ENCODE peak calls at places on chromosomes 2 and 18, in six cellular contexts. N is spleen; K is GM23248; B is CD4-positive, CD25-positive, alpha-beta regulatory T cell; Q is ascending aorta; V is aorta. Y is an unnamed sample.

GRCh38 chr2:237866119-237866621 is 6.7 kb downstream of the RAMP1 start:
- DNase-seq in N (peak; percentile 41), K (peak; percentile 72), B (no peak), Q (peak; percentile 66), V (no peak), Y (no peak)

GRCh38 chr2:108586631-108587030 is 52.4 kb downstream of the LIMS1 start:
- DNase-seq in N (no peak), K (peak; percentile 7), B (no peak), Q (no peak), V (no peak), Y (no peak)

GRCh38 chr2:48450256-48450655 is 79.7 kb upstream of the STON1 start:
- DNase-seq in N (no peak), K (no peak), B (no peak), Q (no peak), V (no peak), Y (no peak)

GRCh38 chr2:237669628-237670351 is 42.4 kb downstream of the LRRFIP1 start:
- DNase-seq in N (peak; percentile 76), K (peak; percentile 99), B (no peak), Q (peak; percentile 86), V (peak; percentile 81), Y (peak; percentile 73)

GRCh38 chr2:225244933-225245332 is 154.6 kb upstream of the NYAP2 start:
- DNase-seq in N (no peak), K (no peak), B (no peak), Q (no peak), V (no peak), Y (no peak)

GRCh38 chr2:176585291-176585690 is 316.0 kb downstream of the MTX2 start:
- DNase-seq in N (no peak), K (no peak), B (no peak), Q (no peak), V (no peak), Y (no peak)

GRCh38 chr2:152910970-152911369 is 192.6 kb downstream of the ARL6IP6 start:
- DNase-seq in N (no peak), K (no peak), B (no peak), Q (no peak), V (no peak), Y (no peak)

GRCh38 chr2:231344851-231345250 is 50.7 kb upstream of the B3GNT7 start:
- DNase-seq in N (no peak), K (no peak), B (no peak), Q (peak; percentile 30), V (no peak), Y (no peak)

GRCh38 chr2:71876542-71877451 is 270.9 kb downstream of the CYP26B1 start:
- DNase-seq in N (no peak), K (peak; percentile 48), B (no peak), Q (no peak), V (no peak), Y (no peak)

GRCh38 chr2:137893145-137893544 is 71.1 kb upstream of the HNMT start:
- DNase-seq in N (no peak), K (no peak), B (no peak), Q (no peak), V (no peak), Y (no peak)

GRCh38 chr2:120783371-120783791 is 47.7 kb downstream of the GLI2 start:
- DNase-seq in N (no peak), K (peak; percentile 43), B (no peak), Q (no peak), V (no peak), Y (no peak)

GRCh38 chr2:176656055-176656775 is 387.0 kb downstream of the MTX2 start:
- DNase-seq in N (no peak), K (no peak), B (no peak), Q (no peak), V (no peak), Y (no peak)

GRCh38 chr2:237122214-237122666 is 36.6 kb downstream of the COPS8 start:
- DNase-seq in N (no peak), K (peak; percentile 92), B (peak; percentile 3), Q (peak; percentile 76), V (peak; percentile 90), Y (peak; percentile 79)

GRCh38 chr18:79919089-79919488 is 32.4 kb downstream of the SLC66A2 start:
- DNase-seq in N (peak; percentile 64), K (no peak), B (no peak), Q (peak; percentile 55), V (peak; percentile 50), Y (peak; percentile 27)

GRCh38 chr2:179332903-179333302 is 68.3 kb upstream of the SESTD1 start:
- DNase-seq in N (no peak), K (peak; percentile 69), B (no peak), Q (no peak), V (no peak), Y (no peak)

GRCh38 chr18:8730080-8730827 is 24.9 kb downstream of the MTCL1 start:
- DNase-seq in N (no peak), K (no peak), B (no peak), Q (no peak), V (peak; percentile 78), Y (peak; percentile 64)

GRCh38 chr2:45808294-45808693 is 156.8 kb downstream of the PRKCE start:
- DNase-seq in N (no peak), K (no peak), B (no peak), Q (no peak), V (no peak), Y (no peak)

GRCh38 chr2:105600949-105601708 is 143.6 kb upstream of the NCK2 start:
- DNase-seq in N (no peak), K (no peak), B (no peak), Q (no peak), V (no peak), Y (no peak)

GRCh38 chr2:55088400-55088799 is 38.1 kb upstream of the RTN4 start:
- DNase-seq in N (no peak), K (no peak), B (no peak), Q (no peak), V (no peak), Y (no peak)

GRCh38 chr2:202112041-202112440 is 39.0 kb downstream of the KIAA2012 start:
- DNase-seq in N (no peak), K (no peak), B (no peak), Q (peak; percentile 2), V (no peak), Y (no peak)

GRCh38 chr18:49139726-49140125 is 189.0 kb upstream of the SMAD7 start:
- DNase-seq in N (no peak), K (no peak), B (no peak), Q (no peak), V (no peak), Y (no peak)

GRCh38 chr2:221629478-221629877 is 57.4 kb upstream of the EPHA4 start:
- DNase-seq in N (no peak), K (peak; percentile 91), B (no peak), Q (no peak), V (no peak), Y (no peak)

GRCh38 chr2:42830922-42831574 is 38.7 kb upstream of the HAAO start:
- DNase-seq in N (no peak), K (no peak), B (no peak), Q (peak; percentile 53), V (no peak), Y (no peak)

GRCh38 chr2:204842731-204843490 is 297.6 kb downstream of the PARD3B start:
- DNase-seq in N (no peak), K (peak; percentile 97), B (no peak), Q (peak; percentile 72), V (peak; percentile 79), Y (no peak)

GRCh38 chr2:129733579-129733978 is 245.9 kb upstream of the RAB6C start:
- DNase-seq in N (no peak), K (no peak), B (no peak), Q (peak; percentile 35), V (no peak), Y (no peak)

GRCh38 chr2:121561617-121562268 is 31.1 kb downstream of the RNU4ATAC start:
- DNase-seq in N (no peak), K (peak; percentile 72), B (no peak), Q (no peak), V (no peak), Y (no peak)

DNA sequence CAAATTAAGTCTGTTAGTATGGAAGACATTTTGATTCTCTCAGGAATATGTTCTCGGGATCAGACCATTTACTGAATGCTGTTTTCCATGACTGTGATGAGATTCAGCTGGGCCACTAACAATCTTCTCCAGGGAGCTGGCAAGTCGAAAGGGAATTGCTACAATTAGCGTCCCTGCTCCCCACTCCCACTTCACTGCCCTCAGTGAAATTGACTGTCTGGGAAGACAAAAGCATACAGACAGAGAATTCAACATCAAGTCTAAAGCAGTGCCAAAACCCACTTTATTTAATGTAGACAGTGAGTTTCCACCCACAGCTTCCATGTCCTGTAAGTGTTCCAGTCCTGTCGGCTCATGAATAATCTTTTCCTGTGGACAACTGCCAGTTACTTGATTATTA is 34.0 kb upstream of the COL3A1 start:
- DNase-seq in N (no peak), K (peak; percentile 53), B (no peak), Q (no peak), V (no peak), Y (no peak)
- H3K4me1 ChIP-seq in N (no peaks in the 10 kb centered on the region), K (peaks cover 27% of the 10 kb centered on the region), B (no peaks in the 10 kb centered on the region), Q (no peaks in the 10 kb centered on the region), V (no peaks in the 10 kb centered on the region), Y (no peaks in the 10 kb centered on the region)

DNA sequence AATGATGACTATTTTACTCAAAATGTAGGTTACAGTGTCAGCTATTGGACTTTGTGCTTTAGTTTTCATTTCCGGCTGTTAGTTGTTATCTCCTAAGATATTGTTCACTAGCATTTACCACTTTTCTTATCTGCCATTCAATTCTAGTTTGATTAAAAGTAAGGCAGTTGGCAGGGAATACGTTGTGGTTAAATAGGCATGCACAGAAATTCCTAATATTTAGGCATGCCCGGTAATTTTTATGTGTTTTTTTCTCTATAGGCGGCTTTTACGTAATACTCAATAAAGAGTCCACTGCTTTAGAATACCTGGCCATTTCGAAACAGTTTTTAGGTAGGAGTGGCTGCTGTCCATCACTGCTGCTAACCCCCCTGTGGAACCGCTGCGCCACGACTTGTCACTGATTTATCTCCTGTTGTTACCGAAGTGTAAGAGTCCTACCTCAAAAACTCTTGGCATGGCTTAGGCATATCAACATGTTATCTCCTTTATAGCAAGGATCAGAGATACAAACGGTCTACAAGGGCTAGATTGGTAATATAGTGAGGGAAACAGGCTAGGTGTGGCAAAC is 39.5 kb downstream of the BABAM2 start:
- DNase-seq in N (no peak), K (no peak), B (no peak), Q (no peak), V (no peak), Y (no peak)
- H3K4me1 ChIP-seq in N (no peaks in the 10 kb centered on the region), K (peaks cover 11% of the 10 kb centered on the region), B (no peaks in the 10 kb centered on the region), Q (no peaks in the 10 kb centered on the region), V (no peaks in the 10 kb centered on the region), Y (no peaks in the 10 kb centered on the region)

GRCh38 chr2:119702918-119703401 is 24.0 kb downstream of the TMEM177 start:
- DNase-seq in N (peak; percentile 93), K (peak; percentile 81), B (peak; percentile 54), Q (peak; percentile 79), V (peak; percentile 85), Y (peak; percentile 93)
- H3K4me1 ChIP-seq in N (peaks cover 9% of the 10 kb centered on the region), K (peaks cover 4% of the 10 kb centered on the region), B (no peaks in the 10 kb centered on the region), Q (no peaks in the 10 kb centered on the region), V (no peaks in the 10 kb centered on the region), Y (no peaks in the 10 kb centered on the region)

DNA sequence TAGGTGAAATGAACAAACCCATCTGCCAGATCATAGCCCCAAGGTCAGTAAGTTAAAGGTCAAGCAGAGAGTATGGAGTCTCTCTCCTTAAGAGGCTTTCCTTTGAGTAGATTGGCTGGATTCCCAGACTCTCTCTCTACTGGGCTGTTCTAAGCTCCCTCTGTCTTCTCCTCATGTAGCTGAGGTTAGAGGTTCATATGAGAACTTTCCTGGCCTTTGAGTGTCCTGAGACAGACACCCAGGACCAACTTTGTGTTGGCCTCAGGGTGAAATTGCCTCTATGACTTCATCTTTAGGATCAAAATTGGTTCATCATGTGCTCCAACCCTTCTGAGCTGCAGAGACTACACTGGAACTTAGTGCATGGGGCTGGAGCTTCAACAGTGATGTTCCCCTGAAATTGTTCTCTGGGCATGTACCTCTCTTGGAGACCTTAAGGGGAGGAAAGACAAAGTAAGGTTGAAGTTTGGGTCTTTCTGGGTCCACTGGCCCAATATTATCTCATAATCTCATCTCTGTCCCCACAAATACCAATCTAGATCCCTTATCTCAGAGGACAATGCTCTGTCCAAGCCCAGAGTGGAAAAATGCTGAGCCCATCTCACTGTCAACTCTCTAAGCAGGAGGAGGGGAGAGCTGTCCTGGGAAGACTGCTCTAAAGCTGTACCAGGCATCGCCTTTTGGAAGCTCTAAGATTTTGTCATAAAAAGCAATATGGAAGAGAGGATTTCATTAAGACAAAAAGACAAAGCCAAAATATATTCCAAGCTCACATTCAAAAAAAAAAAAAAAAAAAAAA is 177.3 kb upstream of the ARL4C start:
- DNase-seq in N (no peak), K (peak; percentile 37), B (no peak), Q (no peak), V (no peak), Y (no peak)
- H3K4me1 ChIP-seq in N (no peaks in the 10 kb centered on the region), K (peaks cover 52% of the 10 kb centered on the region), B (no peaks in the 10 kb centered on the region), Q (no peaks in the 10 kb centered on the region), V (peaks cover 1% of the 10 kb centered on the region), Y (no peaks in the 10 kb centered on the region)

Y was measured in left lung.